ENCODE peak calls at places on chromosomes 13 and 19, in five cellular contexts. One of them, this sample, is unnamed.

GRCh38 chr13:33723772-33724435 is 94.0 kb upstream of the RFC3 start:
- DNase-seq in GM06990: peak; percentile 54
- DNase-seq in fibroblast of lung: peak; percentile 80
- DNase-seq in tibial nerve: peak; percentile 95
- DNase-seq in transverse colon: peak; percentile 81
- DNase-seq in this sample: peak; percentile 39

GRCh38 chr19:11437955-11438354 is 2.5 kb downstream of the PRKCSH start:
- DNase-seq in GM06990: no peak
- DNase-seq in fibroblast of lung: no peak
- DNase-seq in tibial nerve: no peak
- DNase-seq in transverse colon: peak; percentile 43
- DNase-seq in this sample: no peak

GRCh38 chr19:7294571-7295212 is 478 bp upstream of the INSR start:
- DNase-seq in GM06990: peak; percentile 81
- DNase-seq in fibroblast of lung: peak; percentile 34
- DNase-seq in tibial nerve: peak; percentile 62
- DNase-seq in transverse colon: peak; percentile 83
- DNase-seq in this sample: no peak

GRCh38 chr13:111228262-111229144 is 91.9 kb upstream of the TEX29 start:
- DNase-seq in GM06990: no peak
- DNase-seq in fibroblast of lung: peak; percentile 93
- DNase-seq in tibial nerve: no peak
- DNase-seq in transverse colon: no peak
- DNase-seq in this sample: peak; percentile 99

GRCh38 chr13:109332501-109333499 is 453.6 kb downstream of the IRS2 start:
- DNase-seq in GM06990: no peak
- DNase-seq in fibroblast of lung: no peak
- DNase-seq in tibial nerve: no peak
- DNase-seq in transverse colon: peak; percentile 19
- DNase-seq in this sample: no peak

GRCh38 chr19:34041922-34042521 is 130.3 kb upstream of the LSM14A start:
- DNase-seq in GM06990: peak; percentile 51
- DNase-seq in fibroblast of lung: peak; percentile 5
- DNase-seq in tibial nerve: peak; percentile 68
- DNase-seq in transverse colon: peak; percentile 63
- DNase-seq in this sample: no peak

GRCh38 chr13:106372199-106373160 is 163.0 kb downstream of the EFNB2 start:
- DNase-seq in GM06990: no peak
- DNase-seq in fibroblast of lung: peak; percentile 89
- DNase-seq in tibial nerve: no peak
- DNase-seq in transverse colon: no peak
- DNase-seq in this sample: no peak

GRCh38 chr13:33228645-33229445 is 56.7 kb downstream of the STARD13 start:
- DNase-seq in GM06990: no peak
- DNase-seq in fibroblast of lung: peak; percentile 83
- DNase-seq in tibial nerve: no peak
- DNase-seq in transverse colon: no peak
- DNase-seq in this sample: no peak

GRCh38 chr13:73835138-73835721 is 299.0 kb downstream of the KLF12 start:
- DNase-seq in GM06990: peak; percentile 14
- DNase-seq in fibroblast of lung: peak; percentile 35
- DNase-seq in tibial nerve: no peak
- DNase-seq in transverse colon: no peak
- DNase-seq in this sample: peak; percentile 16

GRCh38 chr13:82070411-82070810 is 1729.5 kb upstream of the SPRY2 start:
- DNase-seq in GM06990: no peak
- DNase-seq in fibroblast of lung: no peak
- DNase-seq in tibial nerve: no peak
- DNase-seq in transverse colon: no peak
- DNase-seq in this sample: no peak

GRCh38 chr13:69603144-69603853 is 504.3 kb upstream of the ATXN8OS start:
- DNase-seq in GM06990: no peak
- DNase-seq in fibroblast of lung: no peak
- DNase-seq in tibial nerve: no peak
- DNase-seq in transverse colon: no peak
- DNase-seq in this sample: no peak

GRCh38 chr19:48630289-48631036 is 6.7 kb downstream of the DBP start:
- DNase-seq in GM06990: no peak
- DNase-seq in fibroblast of lung: peak; percentile 58
- DNase-seq in tibial nerve: no peak
- DNase-seq in transverse colon: peak; percentile 82
- DNase-seq in this sample: no peak

GRCh38 chr13:110250258-110250891 is 56.6 kb downstream of the COL4A1 start:
- DNase-seq in GM06990: no peak
- DNase-seq in fibroblast of lung: peak; percentile 79
- DNase-seq in tibial nerve: peak; percentile 54
- DNase-seq in transverse colon: no peak
- DNase-seq in this sample: no peak

GRCh38 chr13:112140366-112140765 is 73.4 kb downstream of the SOX1 start:
- DNase-seq in GM06990: no peak
- DNase-seq in fibroblast of lung: no peak
- DNase-seq in tibial nerve: no peak
- DNase-seq in transverse colon: no peak
- DNase-seq in this sample: no peak

GRCh38 chr13:99932912-99933311 is 38.7 kb downstream of the ZIC5 start:
- DNase-seq in GM06990: no peak
- DNase-seq in fibroblast of lung: no peak
- DNase-seq in tibial nerve: no peak
- DNase-seq in transverse colon: no peak
- DNase-seq in this sample: no peak

GRCh38 chr13:52061587-52061986 is 37.1 kb downstream of the UTP14C start:
- DNase-seq in GM06990: no peak
- DNase-seq in fibroblast of lung: peak; percentile 46
- DNase-seq in tibial nerve: no peak
- DNase-seq in transverse colon: no peak
- DNase-seq in this sample: no peak

GRCh38 chr19:47145639-47146486 is 15.2 kb downstream of the SAE1 start:
- DNase-seq in GM06990: no peak
- DNase-seq in fibroblast of lung: no peak
- DNase-seq in tibial nerve: no peak
- DNase-seq in transverse colon: no peak
- DNase-seq in this sample: no peak

GRCh38 chr19:34241513-34242337 is 12.6 kb upstream of the GARRE1 start:
- DNase-seq in GM06990: peak; percentile 28
- DNase-seq in fibroblast of lung: no peak
- DNase-seq in tibial nerve: no peak
- DNase-seq in transverse colon: peak; percentile 75
- DNase-seq in this sample: no peak

GRCh38 chr13:110447058-110447511 is 114.4 kb downstream of the RAB20 start:
- DNase-seq in GM06990: no peak
- DNase-seq in fibroblast of lung: peak; percentile 50
- DNase-seq in tibial nerve: no peak
- DNase-seq in transverse colon: no peak
- DNase-seq in this sample: no peak

GRCh38 chr19:35206379-35206778 is 22.2 kb downstream of the FAM187B start:
- DNase-seq in GM06990: peak; percentile 63
- DNase-seq in fibroblast of lung: no peak
- DNase-seq in tibial nerve: no peak
- DNase-seq in transverse colon: peak; percentile 46
- DNase-seq in this sample: no peak

GRCh38 chr13:87671824-87672603 is 843 bp downstream of the SLITRK5 start:
- DNase-seq in GM06990: no peak
- DNase-seq in fibroblast of lung: no peak
- DNase-seq in tibial nerve: no peak
- DNase-seq in transverse colon: peak; percentile 7
- DNase-seq in this sample: no peak

GRCh38 chr13:30798776-30799625 is 63.7 kb downstream of the ALOX5AP start:
- DNase-seq in GM06990: no peak
- DNase-seq in fibroblast of lung: peak; percentile 83
- DNase-seq in tibial nerve: no peak
- DNase-seq in transverse colon: no peak
- DNase-seq in this sample: no peak

GRCh38 chr19:8552810-8553209 is 24.4 kb downstream of the MYO1F start:
- DNase-seq in GM06990: no peak
- DNase-seq in fibroblast of lung: peak; percentile 42
- DNase-seq in tibial nerve: no peak
- DNase-seq in transverse colon: no peak
- DNase-seq in this sample: no peak

GRCh38 chr19:2618611-2619010 is 83.9 kb downstream of the GNG7 start:
- DNase-seq in GM06990: no peak
- DNase-seq in fibroblast of lung: peak; percentile 75
- DNase-seq in tibial nerve: peak; percentile 57
- DNase-seq in transverse colon: peak; percentile 74
- DNase-seq in this sample: no peak

GRCh38 chr19:29665826-29666633 is 769 bp downstream of the PLEKHF1 start:
- DNase-seq in GM06990: no peak
- DNase-seq in fibroblast of lung: peak; percentile 66
- DNase-seq in tibial nerve: no peak
- DNase-seq in transverse colon: peak; percentile 41
- DNase-seq in this sample: no peak

GRCh38 chr19:35077411-35078223 is 36.1 kb downstream of the HPN start:
- DNase-seq in GM06990: no peak
- DNase-seq in fibroblast of lung: no peak
- DNase-seq in tibial nerve: no peak
- DNase-seq in transverse colon: no peak
- DNase-seq in this sample: no peak

GRCh38 chr19:46717034-46717715 is at the start of gene PRKD2:
- DNase-seq in GM06990: peak; percentile 87
- DNase-seq in fibroblast of lung: peak; percentile 82
- DNase-seq in tibial nerve: peak; percentile 89
- DNase-seq in transverse colon: peak; percentile 94
- DNase-seq in this sample: no peak

GRCh38 chr13:31945202-31945978 is 86.2 kb upstream of the FRY start:
- DNase-seq in GM06990: no peak
- DNase-seq in fibroblast of lung: peak; percentile 74
- DNase-seq in tibial nerve: peak; percentile 63
- DNase-seq in transverse colon: peak; percentile 27
- DNase-seq in this sample: peak; percentile 69

GRCh38 chr13:92590503-92590908 is 636.1 kb upstream of the GPC6 start:
- DNase-seq in GM06990: no peak
- DNase-seq in fibroblast of lung: peak; percentile 86
- DNase-seq in tibial nerve: no peak
- DNase-seq in transverse colon: no peak
- DNase-seq in this sample: no peak

GRCh38 chr19:21474671-21475181 is 30.7 kb upstream of the ZNF429 start:
- DNase-seq in GM06990: peak; percentile 18
- DNase-seq in fibroblast of lung: peak; percentile 69
- DNase-seq in tibial nerve: peak; percentile 29
- DNase-seq in transverse colon: peak; percentile 50
- DNase-seq in this sample: peak; percentile 6

GRCh38 chr19:995051-995827 is 5.0 kb upstream of the GRIN3B start:
- DNase-seq in GM06990: no peak
- DNase-seq in fibroblast of lung: peak; percentile 33
- DNase-seq in tibial nerve: no peak
- DNase-seq in transverse colon: no peak
- DNase-seq in this sample: no peak

GRCh38 chr13:49549289-49549688 is 36.1 kb downstream of the RCBTB1 start:
- DNase-seq in GM06990: no peak
- DNase-seq in fibroblast of lung: no peak
- DNase-seq in tibial nerve: no peak
- DNase-seq in transverse colon: no peak
- DNase-seq in this sample: no peak
- TF ChIP-seq CTCF in GM06990: no peak
- TF ChIP-seq CTCF in fibroblast of lung: peak; percentile 11
- TF ChIP-seq CTCF in tibial nerve: no peak
- TF ChIP-seq CTCF in transverse colon: no peak
- TF ChIP-seq CTCF in this sample: peak; percentile 21

DNA sequence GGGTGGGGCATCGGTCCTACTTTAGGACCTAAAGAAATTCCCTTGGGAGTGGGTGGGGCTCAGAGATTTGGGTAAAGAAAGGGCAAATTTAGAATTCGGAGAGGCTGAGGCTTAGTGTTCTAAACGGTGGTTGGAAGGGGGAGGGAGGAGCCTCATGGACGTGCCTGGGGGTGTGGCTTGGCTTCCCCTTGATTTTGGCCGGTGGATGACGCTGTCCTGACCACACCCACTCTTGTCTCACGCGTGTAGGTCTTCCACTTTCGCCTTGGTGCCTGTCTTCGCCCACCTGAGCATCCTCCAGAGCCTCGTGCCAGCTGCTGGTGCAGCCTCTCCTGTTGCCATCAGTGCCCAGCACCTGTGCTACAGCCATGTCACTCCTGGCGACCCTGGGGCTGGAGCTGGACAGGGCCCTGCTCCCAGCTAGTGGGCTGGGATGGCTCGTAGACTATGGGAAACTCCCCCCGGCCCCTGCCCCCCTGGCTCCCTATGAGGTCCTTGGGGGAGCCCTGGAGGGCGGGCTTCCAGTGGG is 1.2 kb upstream of the NUP62 start:
- DNase-seq in GM06990: no peak
- DNase-seq in fibroblast of lung: no peak
- DNase-seq in tibial nerve: peak; percentile 21
- DNase-seq in transverse colon: peak; percentile 24
- DNase-seq in this sample: no peak
- H3K4me3 ChIP-seq in GM06990: peak overlapping the region; percentile 87
- H3K4me3 ChIP-seq in fibroblast of lung: no peak overlapping the region
- H3K4me3 ChIP-seq in tibial nerve: peak overlapping the region; percentile 92
- H3K4me3 ChIP-seq in transverse colon: peak overlapping the region; percentile 97
- H3K4me3 ChIP-seq in this sample: peak overlapping the region; percentile 92

GRCh38 chr13:84834201-84834600 is 951.9 kb upstream of the SLITRK1 start:
- DNase-seq in GM06990: no peak
- DNase-seq in fibroblast of lung: no peak
- DNase-seq in tibial nerve: no peak
- DNase-seq in transverse colon: no peak
- DNase-seq in this sample: no peak

DNA sequence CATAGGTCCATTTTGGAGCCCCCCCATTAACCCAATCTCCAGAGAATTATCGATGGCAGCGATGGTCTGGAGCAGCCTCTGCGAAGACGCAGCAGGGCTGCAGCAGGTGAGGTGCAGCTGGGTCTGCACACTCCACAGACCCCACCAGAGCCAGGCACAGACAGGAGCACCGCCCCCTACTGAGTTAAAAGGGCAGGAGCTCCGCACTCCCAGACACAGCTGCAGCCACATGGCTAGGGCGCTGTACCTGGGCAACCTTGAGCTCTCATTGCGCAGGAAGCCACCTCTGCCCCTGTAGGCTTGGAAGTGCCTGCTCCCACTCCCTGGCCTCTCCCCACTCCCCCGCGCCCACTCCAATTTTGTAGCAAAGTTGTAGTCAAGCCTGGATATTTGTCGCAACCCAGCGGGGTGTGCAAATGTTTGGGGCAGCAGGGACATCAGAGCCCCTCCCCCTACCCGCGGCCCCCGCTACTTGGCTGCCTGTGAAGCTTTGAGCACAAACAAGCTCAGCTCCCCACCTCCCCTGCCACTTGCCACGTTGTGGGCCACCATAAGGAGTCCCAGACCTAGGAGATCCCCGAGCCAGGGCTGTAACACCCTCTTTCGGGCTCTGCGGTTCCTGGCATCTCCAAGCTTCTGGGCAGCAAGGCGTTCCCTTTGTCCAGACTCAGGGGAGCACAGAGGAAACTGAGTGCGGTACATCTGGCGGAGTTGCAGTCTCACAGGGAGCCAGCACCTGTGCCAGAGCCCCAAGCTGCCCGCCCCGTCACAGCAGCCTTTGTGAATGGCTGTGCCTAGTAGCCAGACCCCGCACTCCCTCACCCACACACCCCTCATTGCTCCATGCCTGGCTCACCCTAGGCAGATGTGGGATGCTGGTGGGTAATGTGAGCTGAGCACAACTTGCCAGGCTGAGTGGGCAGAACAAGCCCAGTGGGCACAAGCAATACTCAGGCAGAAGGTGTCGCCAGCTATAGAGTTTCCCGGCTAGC is 949.7 kb upstream of the SLITRK1 start:
- DNase-seq in GM06990: no peak
- DNase-seq in fibroblast of lung: no peak
- DNase-seq in tibial nerve: no peak
- DNase-seq in transverse colon: no peak
- DNase-seq in this sample: no peak
- TF ChIP-seq CTCF in GM06990: no peak
- TF ChIP-seq CTCF in fibroblast of lung: no peak
- TF ChIP-seq CTCF in tibial nerve: no peak
- TF ChIP-seq CTCF in transverse colon: no peak
- TF ChIP-seq CTCF in this sample: no peak

GRCh38 chr13:23945612-23946011 is 48.3 kb upstream of the C1QTNF9B start:
- DNase-seq in GM06990: no peak
- DNase-seq in fibroblast of lung: no peak
- DNase-seq in tibial nerve: no peak
- DNase-seq in transverse colon: no peak
- DNase-seq in this sample: no peak
- H3K4me3 ChIP-seq in GM06990: no peak overlapping the region
- H3K4me3 ChIP-seq in fibroblast of lung: no peak overlapping the region
- H3K4me3 ChIP-seq in tibial nerve: no peak overlapping the region
- H3K4me3 ChIP-seq in transverse colon: no peak overlapping the region
- H3K4me3 ChIP-seq in this sample: no peak overlapping the region

This sample was measured in epithelial cell of proximal tubule.